ENCODE peak calls at places on chromosome 9, in nine cellular contexts. U, E, W, Q, G, L, Z, N and T are unnamed samples.
A peak's percentile ranks its signal among the peaks of the same experiment; 100 is the strongest.

GRCh38 chr9:136228107-136228875 is 17.3 kb downstream of the QSOX2 start:
- DNase-seq in U (peak; percentile 82), E (no peak), W (no peak), Q (no peak), G (no peak), L (no peak), Z (no peak), N (no peak), T (no peak)

GRCh38 chr9:112261133-112261532 is 72.3 kb downstream of the PTBP3 start:
- DNase-seq in U (no peak), E (no peak), W (no peak), Q (no peak), G (no peak), L (no peak), Z (no peak), N (no peak), T (no peak)

GRCh38 chr9:89923961-89924504 is 319.2 kb downstream of the GADD45G start:
- DNase-seq in U (no peak), E (no peak), W (no peak), Q (no peak), G (no peak), L (peak; percentile 6), Z (no peak), N (no peak), T (no peak)

GRCh38 chr9:16410601-16411285 is 459.7 kb downstream of the BNC2 start:
- DNase-seq in U (peak; percentile 68), E (peak; percentile 12), W (no peak), Q (no peak), G (no peak), L (no peak), Z (no peak), N (no peak), T (no peak)

GRCh38 chr9:129496187-129497063 is 124.5 kb downstream of the C9orf50 start:
- DNase-seq in U (peak; percentile 98), E (peak; percentile 95), W (peak; percentile 99), Q (peak; percentile 68), G (peak; percentile 95), L (peak; percentile 56), Z (peak; percentile 88), N (peak; percentile 95), T (peak; percentile 97)

GRCh38 chr9:114965565-114965964 is 35.2 kb upstream of the TNFSF8 start:
- DNase-seq in U (no peak), E (no peak), W (no peak), Q (no peak), G (no peak), L (no peak), Z (no peak), N (no peak), T (no peak)

GRCh38 chr9:72952394-72952720 is 496 bp downstream of the ALDH1A1 start:
- DNase-seq in U (no peak), E (no peak), W (no peak), Q (no peak), G (no peak), L (no peak), Z (no peak), N (no peak), T (no peak)

GRCh38 chr9:91419222-91420191 is 4.1 kb downstream of the NFIL3 start:
- DNase-seq in U (peak; percentile 97), E (no peak), W (peak; percentile 88), Q (peak; percentile 92), G (peak; percentile 51), L (no peak), Z (no peak), N (peak; percentile 83), T (peak; percentile 18)

GRCh38 chr9:82939451-82939850 is 123.5 kb downstream of the RASEF start:
- DNase-seq in U (no peak), E (no peak), W (no peak), Q (no peak), G (peak; percentile 28), L (no peak), Z (no peak), N (peak; percentile 61), T (no peak)

GRCh38 chr9:123371228-123371584 is 15.2 kb downstream of the CRB2 start:
- DNase-seq in U (no peak), E (no peak), W (no peak), Q (no peak), G (no peak), L (no peak), Z (no peak), N (no peak), T (no peak)

GRCh38 chr9:136538599-136539426 is 7.0 kb downstream of the NOTCH1 start:
- DNase-seq in U (no peak), E (no peak), W (no peak), Q (no peak), G (no peak), L (peak; percentile 74), Z (peak; percentile 75), N (no peak), T (peak; percentile 73)

GRCh38 chr9:26266111-26266791 is 588.0 kb upstream of the TUSC1 start:
- DNase-seq in U (peak; percentile 12), E (no peak), W (no peak), Q (no peak), G (no peak), L (no peak), Z (no peak), N (no peak), T (no peak)

DNA sequence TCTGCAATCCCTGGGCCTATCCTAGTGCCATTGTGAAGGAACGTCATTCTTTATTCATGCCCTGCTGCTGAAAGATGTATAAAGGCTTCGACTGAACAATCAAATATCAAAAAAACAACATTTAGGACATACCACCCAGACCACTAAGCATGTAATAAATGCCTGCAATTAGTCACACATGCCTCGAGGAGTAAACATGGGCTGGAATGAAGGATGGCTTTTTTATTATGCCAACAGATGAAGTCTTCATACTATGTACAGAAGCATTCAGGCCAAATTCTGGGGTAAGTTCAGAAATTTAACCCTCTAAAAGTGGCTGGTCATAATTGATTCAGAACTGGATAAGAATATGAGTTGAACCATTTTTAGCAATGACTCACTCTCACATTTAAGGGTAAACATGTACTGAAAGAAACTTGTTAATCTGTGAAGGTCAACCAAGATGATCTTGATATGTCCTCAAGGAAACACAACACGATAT is 38.1 kb downstream of the FAM240B start:
- DNase-seq in U (peak; percentile 16), E (no peak), W (no peak), Q (no peak), G (no peak), L (no peak), Z (no peak), N (no peak), T (no peak)
- H3K27me3 ChIP-seq in U (peaks cover 6% of the 10 kb centered on the region), E (no peaks in the 10 kb centered on the region), W (no peaks in the 10 kb centered on the region), Q (no peaks in the 10 kb centered on the region), G (no peaks in the 10 kb centered on the region), L (no peaks in the 10 kb centered on the region), Z (no peaks in the 10 kb centered on the region), N (no peaks in the 10 kb centered on the region), T (no peaks in the 10 kb centered on the region)

GRCh38 chr9:132226571-132227430 is 64.9 kb downstream of the NTNG2 start:
- DNase-seq in U (no peak), E (no peak), W (no peak), Q (no peak), G (no peak), L (no peak), Z (no peak), N (no peak), T (no peak)

GRCh38 chr9:132220069-132220468 is 58.2 kb downstream of the NTNG2 start:
- DNase-seq in U (no peak), E (no peak), W (no peak), Q (no peak), G (no peak), L (no peak), Z (no peak), N (no peak), T (no peak)

GRCh38 chr9:132216861-132217655 is 55.2 kb downstream of the NTNG2 start:
- DNase-seq in U (peak; percentile 28), E (no peak), W (no peak), Q (peak; percentile 83), G (no peak), L (no peak), Z (no peak), N (no peak), T (no peak)

GRCh38 chr9:132224645-132225044 is 62.8 kb downstream of the NTNG2 start:
- DNase-seq in U (no peak), E (no peak), W (no peak), Q (no peak), G (no peak), L (no peak), Z (no peak), N (no peak), T (no peak)

GRCh38 chr9:132221941-132222340 is 60.1 kb downstream of the NTNG2 start:
- DNase-seq in U (no peak), E (no peak), W (no peak), Q (no peak), G (no peak), L (no peak), Z (no peak), N (no peak), T (no peak)
- H3K27me3 ChIP-seq in U (peaks cover 50% of the 10 kb centered on the region), E (peaks cover 13% of the 10 kb centered on the region), W (no peaks in the 10 kb centered on the region), Q (no peaks in the 10 kb centered on the region), G (no peaks in the 10 kb centered on the region), L (no peaks in the 10 kb centered on the region), Z (no peaks in the 10 kb centered on the region), N (no peaks in the 10 kb centered on the region), T (no peaks in the 10 kb centered on the region)

DNA sequence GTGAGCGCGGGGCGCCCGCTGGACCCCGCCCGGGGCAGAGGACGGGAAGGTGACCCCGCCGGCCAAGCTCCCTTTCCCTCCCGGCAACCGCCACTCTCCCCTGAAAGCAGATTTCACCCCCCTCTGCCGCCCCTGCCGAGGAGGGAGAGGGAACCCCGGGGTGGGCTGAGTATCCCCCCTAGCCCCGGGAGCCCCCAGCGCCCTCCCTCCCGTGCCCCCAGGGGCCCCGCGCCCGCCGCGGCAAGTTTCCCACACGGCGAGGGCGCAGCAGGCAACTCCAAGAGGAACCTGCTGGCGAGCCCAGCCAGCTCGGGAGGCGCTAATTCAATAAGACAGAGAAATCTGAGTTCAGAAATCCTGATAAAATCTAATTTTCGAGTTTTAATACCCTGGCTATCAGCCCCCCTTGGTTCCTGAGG is 1.6 kb downstream of the NTNG2 start:
- DNase-seq in U (peak; percentile 68), E (peak; percentile 43), W (no peak), Q (no peak), G (no peak), L (peak; percentile 7), Z (no peak), N (no peak), T (no peak)
- H3K27me3 ChIP-seq in U (peaks cover 43% of the 10 kb centered on the region), E (peaks cover 19% of the 10 kb centered on the region), W (peaks cover 94% of the 10 kb centered on the region), Q (no peaks in the 10 kb centered on the region), G (peaks cover 11% of the 10 kb centered on the region), L (peaks cover 5% of the 10 kb centered on the region), Z (peaks cover 15% of the 10 kb centered on the region), N (no peaks in the 10 kb centered on the region), T (peaks cover 28% of the 10 kb centered on the region)

DNA sequence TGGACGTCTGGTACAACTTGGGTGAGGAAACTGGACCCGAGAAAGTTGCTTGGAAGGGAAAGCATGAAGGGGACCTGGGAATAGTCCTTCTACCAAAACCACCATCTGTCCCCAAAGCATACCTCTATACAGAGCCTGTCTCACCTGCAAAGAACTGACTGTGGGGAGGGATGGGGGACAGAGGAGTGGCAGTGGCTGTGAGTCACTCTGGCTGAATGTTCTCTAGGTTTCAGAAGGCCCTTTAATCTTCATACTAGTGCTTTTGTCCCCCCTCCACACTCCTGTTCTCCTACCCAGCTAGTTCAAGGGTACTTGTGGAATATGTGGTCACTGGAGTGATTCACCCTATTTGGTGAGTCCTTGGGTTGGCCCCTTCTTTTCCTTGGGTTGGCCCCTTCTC is 109.3 kb upstream of the RUSC2 start:
- DNase-seq in U (no peak), E (no peak), W (no peak), Q (no peak), G (no peak), L (no peak), Z (no peak), N (no peak), T (no peak)
- H3K27me3 ChIP-seq in U (no peaks in the 10 kb centered on the region), E (no peaks in the 10 kb centered on the region), W (no peaks in the 10 kb centered on the region), Q (no peaks in the 10 kb centered on the region), G (no peaks in the 10 kb centered on the region), L (peaks cover 2% of the 10 kb centered on the region), Z (no peaks in the 10 kb centered on the region), N (no peaks in the 10 kb centered on the region), T (no peaks in the 10 kb centered on the region)

GRCh38 chr9:125648294-125648693 is 58.7 kb downstream of the MAPKAP1 start:
- DNase-seq in U (no peak), E (no peak), W (no peak), Q (no peak), G (no peak), L (no peak), Z (no peak), N (no peak), T (no peak)
- H3K27me3 ChIP-seq in U (no peaks in the 10 kb centered on the region), E (no peaks in the 10 kb centered on the region), W (no peaks in the 10 kb centered on the region), Q (no peaks in the 10 kb centered on the region), G (no peaks in the 10 kb centered on the region), L (no peaks in the 10 kb centered on the region), Z (no peaks in the 10 kb centered on the region), N (no peaks in the 10 kb centered on the region), T (no peaks in the 10 kb centered on the region)